ENCODE peak calls at places on chromosomes 12 and 14, in six cellular contexts. Y, L, C, M, O and U are unnamed samples.

GRCh38 chr12:95998611-95999300 is 2.6 kb upstream of the HAL start:
- DNase-seq in L (peak), C (peak), O (peak), M (peak), Y (no peak), U (peak)

GRCh38 chr12:83150465-83151189 is 463.9 kb downstream of the TMTC2 start:
- DNase-seq in M (peak), L (no peak), O (no peak), C (no peak), Y (no peak), U (no peak)

GRCh38 chr12:27289414-27289813 is 43.2 kb upstream of the BMAL2 start:
- DNase-seq in L (no peak), C (no peak), Y (no peak), O (no peak), M (no peak), U (no peak)

GRCh38 chr12:124385219-124385969 is 90.5 kb downstream of the RFLNA start:
- DNase-seq in L (no peak), C (no peak), M (no peak), Y (no peak), O (no peak), U (no peak)

GRCh38 chr14:100714205-100714781 is 12.4 kb upstream of the DLK1 start:
- DNase-seq in O (no peak), Y (no peak), C (no peak), L (no peak), M (peak), U (no peak)

GRCh38 chr12:108193922-108194321 is 64.8 kb downstream of the WSCD2 start:
- DNase-seq in C (peak), Y (peak), L (peak), M (peak), O (peak), U (peak)

GRCh38 chr14:73227812-73228781 is 9.2 kb upstream of the PAPLN start:
- DNase-seq in Y (no peak), C (peak), O (peak), L (no peak), M (no peak), U (no peak)

GRCh38 chr12:45409966-45410365 is 194.1 kb downstream of the ANO6 start:
- DNase-seq in O (no peak), M (no peak), C (no peak), Y (no peak), L (no peak), U (no peak)

GRCh38 chr14:55019968-55020554 is 6.8 kb downstream of the WDHD1 start:
- DNase-seq in L (no peak), M (no peak), O (no peak), C (no peak), Y (no peak), U (no peak)

GRCh38 chr12:23337213-23337612 is 612.3 kb downstream of the SOX5 start:
- DNase-seq in O (no peak), C (no peak), M (no peak), L (no peak), Y (no peak), U (no peak)

GRCh38 chr14:96039633-96040311 is 610 bp downstream of the C14orf132 start:
- DNase-seq in Y (peak), C (peak), O (no peak), L (no peak), M (no peak), U (no peak)

GRCh38 chr12:6831450-6831995 is 3.3 kb downstream of the P3H3 start:
- DNase-seq in O (no peak), L (no peak), Y (no peak), C (no peak), M (no peak), U (no peak)

GRCh38 chr14:34711169-34711568 is 3.2 kb downstream of the CFL2 start:
- DNase-seq in Y (no peak), O (no peak), C (peak), M (no peak), L (peak), U (no peak)

GRCh38 chr14:94051115-94051514 is 25.0 kb downstream of the OTUB2 start:
- DNase-seq in O (no peak), C (no peak), Y (no peak), M (no peak), L (no peak), U (no peak)

GRCh38 chr12:131511391-131511802 is 199.5 kb upstream of the SFSWAP start:
- DNase-seq in C (no peak), M (no peak), Y (no peak), O (no peak), L (peak), U (peak)

GRCh38 chr14:90521121-90521929 is 124.5 kb downstream of the CALM1 start:
- DNase-seq in Y (no peak), L (no peak), C (no peak), M (no peak), O (no peak), U (no peak)

GRCh38 chr12:103181366-103182152 is 224.1 kb downstream of the ASCL1 start:
- DNase-seq in O (no peak), C (no peak), Y (no peak), M (no peak), L (peak), U (peak)

GRCh38 chr12:105986779-105987686 is 151.7 kb downstream of the NUAK1 start:
- DNase-seq in Y (no peak), L (no peak), O (no peak), M (no peak), C (no peak), U (no peak)

GRCh38 chr12:13463189-13463588 is 266.7 kb downstream of the EMP1 start:
- DNase-seq in Y (no peak), C (no peak), O (no peak), M (no peak), L (no peak), U (no peak)

GRCh38 chr14:80427101-80427500 is 215.8 kb upstream of the DIO2 start:
- DNase-seq in O (no peak), C (no peak), M (no peak), L (no peak), Y (no peak), U (no peak)

GRCh38 chr12:109663766-109664165 is 49.9 kb upstream of the FAM222A start:
- DNase-seq in Y (no peak), O (no peak), C (no peak), L (no peak), M (no peak), U (no peak)

GRCh38 chr12:86660488-86661171 is 404.4 kb upstream of the MGAT4C start:
- DNase-seq in Y (no peak), O (no peak), M (no peak), L (no peak), C (no peak), U (no peak)

GRCh38 chr12:13562915-13563742 is 366.6 kb downstream of the EMP1 start:
- DNase-seq in O (no peak), C (no peak), L (no peak), Y (no peak), M (no peak), U (no peak)

GRCh38 chr14:73209943-73210342 is 27.4 kb upstream of the PAPLN start:
- DNase-seq in O (no peak), Y (no peak), M (no peak), L (no peak), C (no peak), U (no peak)

GRCh38 chr12:46368684-46369083 is 3.9 kb downstream of the SLC38A2 start:
- DNase-seq in L (no peak), M (no peak), Y (no peak), O (no peak), C (no peak), U (no peak)

GRCh38 chr14:29521526-29522137 is 406.0 kb downstream of the PRKD1 start:
- DNase-seq in C (no peak), M (no peak), Y (peak), L (no peak), O (no peak), U (peak)

DNA sequence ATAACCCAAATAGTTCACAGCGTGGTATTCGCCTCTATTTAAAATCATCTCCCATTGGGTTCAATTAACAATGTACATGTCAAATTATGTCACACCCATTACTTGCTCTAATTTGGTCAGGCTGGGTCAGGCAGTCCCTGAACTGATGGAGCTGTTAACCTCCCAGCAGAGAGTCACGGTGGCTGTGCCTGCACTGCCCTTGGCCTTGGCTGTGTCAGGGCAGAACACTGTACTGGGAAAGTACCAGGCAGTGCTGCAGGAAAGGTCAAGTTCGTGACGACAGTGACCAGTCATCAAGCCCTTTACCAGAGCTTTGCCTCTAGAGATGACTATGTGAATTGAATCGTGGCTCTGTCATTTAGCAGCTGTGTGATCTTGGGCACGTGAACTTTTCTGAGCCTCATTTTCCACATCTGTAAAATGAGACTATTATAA is 100.0 kb downstream of the ARF6 start:
- DNase-seq in O (peak), C (no peak), M (no peak), Y (no peak), L (peak), U (no peak)
- TF ChIP-seq TAF1 in O (no peak), C (no peak), M (no peak), Y (no peak), L (peak), U (peak)

GRCh38 chr14:65098586-65098985 is 3.7 kb downstream of the MAX start:
- DNase-seq in O (no peak), Y (no peak), M (no peak), L (no peak), C (no peak), U (no peak)
- TF ChIP-seq POLR2AphosphoS5 in O (no peak), Y (no peak), M (no peak), L (no peak), C (no peak), U (no peak)

GRCh38 chr12:132554857-132555630 is 55.3 kb downstream of the LRCOL1 start:
- DNase-seq in O (peak), L (no peak), M (peak), Y (peak), C (peak), U (no peak)
- TF ChIP-seq TAF1 in O (no peak), L (no peak), M (no peak), Y (no peak), C (no peak), U (no peak)

DNA sequence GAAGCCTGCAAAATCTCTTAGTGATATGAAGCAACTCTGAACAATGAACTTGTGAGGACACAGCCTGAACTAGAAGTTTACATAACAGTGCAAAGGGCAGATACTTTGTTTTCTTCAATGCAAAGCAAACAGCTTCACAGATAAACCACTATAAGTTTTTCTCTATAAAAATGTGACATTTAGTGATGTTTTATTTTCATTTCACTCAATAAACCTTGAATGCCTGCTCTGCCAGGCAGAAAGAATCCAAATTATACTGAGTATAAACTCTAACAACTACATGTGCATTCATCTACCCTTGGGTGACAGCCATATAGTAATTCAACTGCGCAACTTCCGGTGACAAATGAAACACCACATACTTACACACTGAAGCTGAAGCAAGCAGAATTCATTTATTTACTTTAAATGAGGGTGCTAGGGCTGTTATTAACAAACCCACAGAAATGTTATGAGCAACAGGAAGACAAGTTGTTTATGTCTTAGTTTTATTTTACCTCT is 10.3 kb downstream of the DCP1B start:
- DNase-seq in L (no peak), Y (no peak), C (no peak), O (peak), M (no peak), U (no peak)
- TF ChIP-seq POLR2AphosphoS5 in L (no peak), Y (no peak), C (no peak), O (no peak), M (no peak), U (no peak)

GRCh38 chr14:104393199-104393897 is 186.2 kb upstream of the C14orf180 start:
- DNase-seq in Y (no peak), C (peak), O (no peak), L (no peak), M (no peak), U (no peak)
- TF ChIP-seq TAF1 in Y (no peak), C (no peak), O (no peak), L (no peak), M (no peak), U (no peak)

GRCh38 chr12:88627501-88627900 is 47.2 kb upstream of the KITLG start:
- DNase-seq in Y (no peak), M (no peak), O (no peak), C (no peak), L (no peak), U (no peak)

GRCh38 chr12:88633312-88633711 is 53.0 kb upstream of the KITLG start:
- DNase-seq in L (no peak), C (no peak), O (no peak), M (no peak), Y (no peak), U (no peak)

GRCh38 chr12:88624911-88625310 is 44.6 kb upstream of the KITLG start:
- DNase-seq in O (no peak), M (no peak), C (no peak), L (no peak), Y (no peak), U (no peak)

GRCh38 chr12:88625316-88625715 is 45.0 kb upstream of the KITLG start:
- DNase-seq in Y (no peak), C (no peak), L (no peak), M (no peak), O (no peak), U (no peak)

GRCh38 chr12:88628856-88629509 is 48.7 kb upstream of the KITLG start:
- DNase-seq in M (no peak), L (no peak), O (no peak), Y (no peak), C (peak), U (no peak)
- TF ChIP-seq POLR2AphosphoS5 in M (no peak), L (no peak), O (no peak), Y (no peak), C (no peak), U (no peak)